ENCODE peak calls at places on chromosomes 12 and 14, in ten cellular contexts. One of them, this sample, is unnamed.

GRCh38 chr14:38248629-38249028 is 7.3 kb downstream of the CLEC14A start:
- DNase-seq in brain microvascular endothelial cell: no peak
- DNase-seq in CD4-positive, alpha-beta T cell: no peak
- DNase-seq in H9: no peak
- DNase-seq in heart left ventricle: no peak
- DNase-seq in mesendoderm: peak; percentile 45
- DNase-seq in uterus: no peak
- DNase-seq in BJ: no peak
- DNase-seq in Caco-2: no peak
- DNase-seq in left lung: no peak
- DNase-seq in this sample: no peak

GRCh38 chr12:87444039-87444438 is 585.2 kb downstream of the C12orf50 start:
- DNase-seq in H9: no peak
- DNase-seq in uterus: no peak
- DNase-seq in BJ: no peak
- DNase-seq in CD4-positive, alpha-beta T cell: no peak
- DNase-seq in brain microvascular endothelial cell: no peak
- DNase-seq in heart left ventricle: no peak
- DNase-seq in mesendoderm: no peak
- DNase-seq in left lung: no peak
- DNase-seq in Caco-2: no peak
- DNase-seq in this sample: no peak

GRCh38 chr12:120901818-120902217 is 2.3 kb downstream of the SPPL3 start:
- DNase-seq in uterus: no peak
- DNase-seq in heart left ventricle: no peak
- DNase-seq in brain microvascular endothelial cell: no peak
- DNase-seq in BJ: no peak
- DNase-seq in left lung: no peak
- DNase-seq in CD4-positive, alpha-beta T cell: no peak
- DNase-seq in H9: no peak
- DNase-seq in mesendoderm: no peak
- DNase-seq in Caco-2: no peak
- DNase-seq in this sample: no peak

GRCh38 chr14:24806061-24806678 is 172.2 kb upstream of the GZMB start:
- DNase-seq in uterus: peak; percentile 47
- DNase-seq in left lung: no peak
- DNase-seq in BJ: no peak
- DNase-seq in Caco-2: peak; percentile 73
- DNase-seq in brain microvascular endothelial cell: peak; percentile 41
- DNase-seq in heart left ventricle: peak; percentile 69
- DNase-seq in CD4-positive, alpha-beta T cell: no peak
- DNase-seq in H9: peak; percentile 81
- DNase-seq in mesendoderm: peak; percentile 80
- DNase-seq in this sample: no peak

GRCh38 chr12:52022841-52023181 is 16.1 kb downstream of the TAMALIN start:
- DNase-seq in Caco-2: peak; percentile 66
- DNase-seq in mesendoderm: peak; percentile 50
- DNase-seq in heart left ventricle: no peak
- DNase-seq in CD4-positive, alpha-beta T cell: no peak
- DNase-seq in brain microvascular endothelial cell: no peak
- DNase-seq in H9: peak; percentile 83
- DNase-seq in left lung: no peak
- DNase-seq in BJ: no peak
- DNase-seq in uterus: peak; percentile 38
- DNase-seq in this sample: no peak

GRCh38 chr12:1279050-1279449 is 288.0 kb downstream of the ERC1 start:
- DNase-seq in H9: no peak
- DNase-seq in uterus: no peak
- DNase-seq in BJ: no peak
- DNase-seq in brain microvascular endothelial cell: no peak
- DNase-seq in heart left ventricle: no peak
- DNase-seq in CD4-positive, alpha-beta T cell: no peak
- DNase-seq in mesendoderm: no peak
- DNase-seq in left lung: no peak
- DNase-seq in Caco-2: no peak
- DNase-seq in this sample: no peak

GRCh38 chr12:58833844-58834243 is 86.5 kb downstream of the LRIG3 start:
- DNase-seq in uterus: no peak
- DNase-seq in BJ: no peak
- DNase-seq in CD4-positive, alpha-beta T cell: no peak
- DNase-seq in mesendoderm: no peak
- DNase-seq in heart left ventricle: no peak
- DNase-seq in left lung: no peak
- DNase-seq in Caco-2: no peak
- DNase-seq in brain microvascular endothelial cell: no peak
- DNase-seq in H9: no peak
- DNase-seq in this sample: no peak

GRCh38 chr14:20350860-20351259 is 7.4 kb downstream of the PARP2 start:
- DNase-seq in left lung: no peak
- DNase-seq in mesendoderm: no peak
- DNase-seq in heart left ventricle: no peak
- DNase-seq in H9: no peak
- DNase-seq in Caco-2: no peak
- DNase-seq in uterus: no peak
- DNase-seq in CD4-positive, alpha-beta T cell: no peak
- DNase-seq in BJ: no peak
- DNase-seq in brain microvascular endothelial cell: no peak
- DNase-seq in this sample: no peak

GRCh38 chr12:26768611-26769603 is 64.1 kb downstream of the ITPR2 start:
- DNase-seq in heart left ventricle: no peak
- DNase-seq in Caco-2: no peak
- DNase-seq in H9: no peak
- DNase-seq in mesendoderm: no peak
- DNase-seq in CD4-positive, alpha-beta T cell: no peak
- DNase-seq in left lung: no peak
- DNase-seq in brain microvascular endothelial cell: no peak
- DNase-seq in uterus: no peak
- DNase-seq in BJ: no peak
- DNase-seq in this sample: no peak

GRCh38 chr14:50955373-50956043 is 11.2 kb upstream of the PYGL start:
- DNase-seq in left lung: peak; percentile 89
- DNase-seq in H9: peak; percentile 85
- DNase-seq in BJ: peak; percentile 80
- DNase-seq in uterus: peak; percentile 88
- DNase-seq in CD4-positive, alpha-beta T cell: no peak
- DNase-seq in heart left ventricle: peak; percentile 80
- DNase-seq in Caco-2: peak; percentile 91
- DNase-seq in brain microvascular endothelial cell: peak; percentile 98
- DNase-seq in mesendoderm: peak; percentile 98
- DNase-seq in this sample: peak; percentile 79

GRCh38 chr14:103576371-103577024 is 13.7 kb downstream of the COA8 start:
- DNase-seq in brain microvascular endothelial cell: peak; percentile 73
- DNase-seq in uterus: peak; percentile 92
- DNase-seq in left lung: peak; percentile 91
- DNase-seq in CD4-positive, alpha-beta T cell: no peak
- DNase-seq in Caco-2: no peak
- DNase-seq in mesendoderm: peak; percentile 72
- DNase-seq in heart left ventricle: peak; percentile 95
- DNase-seq in BJ: peak; percentile 73
- DNase-seq in H9: peak; percentile 58
- DNase-seq in this sample: peak; percentile 72

GRCh38 chr14:76861574-76862255 is 35.5 kb downstream of the LRRC74A start:
- DNase-seq in Caco-2: no peak
- DNase-seq in mesendoderm: no peak
- DNase-seq in brain microvascular endothelial cell: no peak
- DNase-seq in BJ: no peak
- DNase-seq in uterus: no peak
- DNase-seq in left lung: no peak
- DNase-seq in CD4-positive, alpha-beta T cell: no peak
- DNase-seq in heart left ventricle: no peak
- DNase-seq in H9: no peak
- DNase-seq in this sample: no peak
- H3K27me3 ChIP-seq in Caco-2: no peaks in the 10 kb centered on the region
- H3K27me3 ChIP-seq in mesendoderm: no peaks in the 10 kb centered on the region
- H3K27me3 ChIP-seq in brain microvascular endothelial cell: no peaks in the 10 kb centered on the region
- H3K27me3 ChIP-seq in BJ: peaks cover 20% of the 10 kb centered on the region
- H3K27me3 ChIP-seq in uterus: no peaks in the 10 kb centered on the region
- H3K27me3 ChIP-seq in left lung: no peaks in the 10 kb centered on the region
- H3K27me3 ChIP-seq in CD4-positive, alpha-beta T cell: no peaks in the 10 kb centered on the region
- H3K27me3 ChIP-seq in heart left ventricle: no peaks in the 10 kb centered on the region
- H3K27me3 ChIP-seq in H9: no peaks in the 10 kb centered on the region
- H3K27me3 ChIP-seq in this sample: peaks cover 10% of the 10 kb centered on the region

GRCh38 chr12:15977999-15978398 is 66.9 kb downstream of the DERA start:
- DNase-seq in left lung: no peak
- DNase-seq in BJ: no peak
- DNase-seq in heart left ventricle: no peak
- DNase-seq in brain microvascular endothelial cell: no peak
- DNase-seq in Caco-2: no peak
- DNase-seq in H9: no peak
- DNase-seq in mesendoderm: no peak
- DNase-seq in CD4-positive, alpha-beta T cell: no peak
- DNase-seq in uterus: no peak
- DNase-seq in this sample: no peak
- H3K27me3 ChIP-seq in left lung: no peaks in the 10 kb centered on the region
- H3K27me3 ChIP-seq in BJ: no peaks in the 10 kb centered on the region
- H3K27me3 ChIP-seq in heart left ventricle: no peaks in the 10 kb centered on the region
- H3K27me3 ChIP-seq in brain microvascular endothelial cell: no peaks in the 10 kb centered on the region
- H3K27me3 ChIP-seq in Caco-2: no peaks in the 10 kb centered on the region
- H3K27me3 ChIP-seq in H9: no peaks in the 10 kb centered on the region
- H3K27me3 ChIP-seq in mesendoderm: no peaks in the 10 kb centered on the region
- H3K27me3 ChIP-seq in CD4-positive, alpha-beta T cell: no peaks in the 10 kb centered on the region
- H3K27me3 ChIP-seq in uterus: no peaks in the 10 kb centered on the region
- H3K27me3 ChIP-seq in this sample: no peaks in the 10 kb centered on the region

DNA sequence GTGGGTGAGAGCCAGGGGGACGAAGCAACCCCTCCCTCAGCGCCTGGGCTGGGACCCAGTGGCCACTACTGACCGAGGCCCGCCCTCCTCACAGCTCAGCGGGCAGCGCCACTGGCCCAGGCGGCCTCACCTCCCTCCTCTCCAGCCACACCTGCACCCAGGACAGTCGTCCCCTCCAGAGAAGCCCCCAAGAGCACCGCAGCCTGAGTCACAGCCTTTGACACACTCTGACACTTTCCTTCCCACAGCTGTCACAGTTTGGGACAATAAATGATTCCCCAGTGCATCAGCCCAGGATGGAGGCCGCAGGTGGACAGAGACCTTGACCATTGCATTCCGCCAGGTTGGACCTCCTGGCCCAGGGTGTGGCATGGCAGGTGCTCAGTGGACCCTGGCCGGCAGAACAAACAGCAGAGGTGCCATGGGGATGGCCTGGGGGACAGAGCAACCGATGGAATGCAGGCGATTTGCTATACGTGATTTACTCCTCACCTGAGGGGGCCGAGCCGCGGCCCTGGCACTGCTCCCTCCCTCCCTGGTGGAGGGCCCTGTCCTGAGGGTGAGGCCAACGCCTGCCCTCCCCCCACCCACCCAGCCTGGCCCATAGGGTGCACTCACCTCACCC is 45.5 kb upstream of the GALNT9 start:
- DNase-seq in CD4-positive, alpha-beta T cell: no peak
- DNase-seq in H9: no peak
- DNase-seq in brain microvascular endothelial cell: no peak
- DNase-seq in uterus: no peak
- DNase-seq in mesendoderm: no peak
- DNase-seq in BJ: no peak
- DNase-seq in left lung: peak; percentile 47
- DNase-seq in heart left ventricle: peak; percentile 8
- DNase-seq in Caco-2: no peak
- DNase-seq in this sample: no peak
- H3K27me3 ChIP-seq in CD4-positive, alpha-beta T cell: peaks cover 68% of the 10 kb centered on the region
- H3K27me3 ChIP-seq in H9: peaks cover 55% of the 10 kb centered on the region
- H3K27me3 ChIP-seq in brain microvascular endothelial cell: peaks cover 37% of the 10 kb centered on the region
- H3K27me3 ChIP-seq in uterus: peaks cover 57% of the 10 kb centered on the region
- H3K27me3 ChIP-seq in mesendoderm: peaks cover 34% of the 10 kb centered on the region
- H3K27me3 ChIP-seq in BJ: peaks cover 16% of the 10 kb centered on the region
- H3K27me3 ChIP-seq in left lung: peaks cover 82% of the 10 kb centered on the region
- H3K27me3 ChIP-seq in heart left ventricle: peaks cover 82% of the 10 kb centered on the region
- H3K27me3 ChIP-seq in Caco-2: no peaks in the 10 kb centered on the region
- H3K27me3 ChIP-seq in this sample: peaks cover 55% of the 10 kb centered on the region

GRCh38 chr12:113201187-113202177 is 16.0 kb downstream of the RITA1 start:
- DNase-seq in Caco-2: no peak
- DNase-seq in H9: no peak
- DNase-seq in BJ: no peak
- DNase-seq in left lung: no peak
- DNase-seq in brain microvascular endothelial cell: no peak
- DNase-seq in CD4-positive, alpha-beta T cell: no peak
- DNase-seq in heart left ventricle: no peak
- DNase-seq in uterus: no peak
- DNase-seq in mesendoderm: no peak
- DNase-seq in this sample: no peak

GRCh38 chr12:113204806-113205205 is 16.5 kb upstream of the TPCN1 start:
- DNase-seq in heart left ventricle: no peak
- DNase-seq in brain microvascular endothelial cell: no peak
- DNase-seq in left lung: no peak
- DNase-seq in BJ: no peak
- DNase-seq in mesendoderm: no peak
- DNase-seq in CD4-positive, alpha-beta T cell: no peak
- DNase-seq in Caco-2: no peak
- DNase-seq in uterus: no peak
- DNase-seq in H9: no peak
- DNase-seq in this sample: no peak

GRCh38 chr12:113202300-113203075 is 17.0 kb downstream of the RITA1 start:
- DNase-seq in BJ: no peak
- DNase-seq in heart left ventricle: no peak
- DNase-seq in mesendoderm: no peak
- DNase-seq in CD4-positive, alpha-beta T cell: no peak
- DNase-seq in Caco-2: no peak
- DNase-seq in uterus: no peak
- DNase-seq in left lung: no peak
- DNase-seq in brain microvascular endothelial cell: no peak
- DNase-seq in H9: no peak
- DNase-seq in this sample: no peak

GRCh38 chr12:113207621-113208040 is 13.6 kb upstream of the TPCN1 start:
- DNase-seq in Caco-2: no peak
- DNase-seq in uterus: no peak
- DNase-seq in left lung: no peak
- DNase-seq in BJ: no peak
- DNase-seq in CD4-positive, alpha-beta T cell: no peak
- DNase-seq in H9: no peak
- DNase-seq in brain microvascular endothelial cell: no peak
- DNase-seq in heart left ventricle: no peak
- DNase-seq in mesendoderm: no peak
- DNase-seq in this sample: no peak

DNA sequence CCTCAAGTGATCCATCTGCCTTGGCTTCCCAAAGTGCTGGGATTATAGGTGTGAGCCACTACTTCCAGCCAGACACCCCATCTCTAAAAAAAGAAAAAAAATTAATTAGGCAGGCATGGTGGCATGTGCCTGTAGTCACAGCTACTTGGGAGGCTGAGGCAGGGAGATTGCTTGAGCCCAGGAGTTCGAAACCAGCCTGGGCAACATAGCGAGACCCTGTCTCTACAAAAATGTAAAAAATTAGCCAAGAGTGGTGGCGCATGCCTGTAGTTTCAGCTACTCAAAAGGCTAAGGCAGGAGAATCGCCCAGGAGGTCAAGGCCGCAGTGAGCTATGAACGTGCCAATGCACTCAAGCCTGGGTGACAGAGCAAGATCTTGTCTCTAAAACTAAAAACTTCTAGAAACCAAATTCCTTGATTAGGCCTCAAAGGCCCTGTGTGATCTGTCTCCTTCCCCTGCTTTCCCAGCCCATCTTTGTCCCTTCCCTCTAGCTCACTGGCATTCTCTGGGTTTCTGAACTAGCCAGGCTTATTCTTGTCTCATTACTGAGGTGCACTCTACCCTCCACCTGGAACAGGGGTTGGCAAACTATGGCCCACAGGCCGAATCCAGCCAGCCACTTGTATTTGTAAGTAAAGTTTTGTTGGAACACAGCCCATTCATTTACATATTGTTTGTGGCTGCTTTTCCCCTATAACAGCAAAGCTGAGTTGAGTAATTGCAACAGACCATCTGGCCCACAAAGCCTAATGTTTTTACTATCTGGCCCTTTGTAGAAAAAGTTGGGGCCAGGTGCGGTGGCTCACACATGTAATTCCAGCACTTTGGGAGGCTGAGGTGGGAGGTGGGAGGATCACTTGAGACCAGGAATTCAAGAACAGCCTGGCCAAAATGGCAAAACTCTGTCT is 17.2 kb upstream of the TPCN1 start:
- DNase-seq in BJ: no peak
- DNase-seq in Caco-2: no peak
- DNase-seq in uterus: no peak
- DNase-seq in mesendoderm: no peak
- DNase-seq in heart left ventricle: no peak
- DNase-seq in left lung: no peak
- DNase-seq in H9: no peak
- DNase-seq in brain microvascular endothelial cell: no peak
- DNase-seq in CD4-positive, alpha-beta T cell: no peak
- DNase-seq in this sample: no peak
- H3K27me3 ChIP-seq in BJ: no peaks in the 10 kb centered on the region
- H3K27me3 ChIP-seq in Caco-2: no peaks in the 10 kb centered on the region
- H3K27me3 ChIP-seq in uterus: no peaks in the 10 kb centered on the region
- H3K27me3 ChIP-seq in mesendoderm: no peaks in the 10 kb centered on the region
- H3K27me3 ChIP-seq in heart left ventricle: no peaks in the 10 kb centered on the region
- H3K27me3 ChIP-seq in left lung: no peaks in the 10 kb centered on the region
- H3K27me3 ChIP-seq in H9: no peaks in the 10 kb centered on the region
- H3K27me3 ChIP-seq in brain microvascular endothelial cell: no peaks in the 10 kb centered on the region
- H3K27me3 ChIP-seq in CD4-positive, alpha-beta T cell: no peaks in the 10 kb centered on the region
- H3K27me3 ChIP-seq in this sample: no peaks in the 10 kb centered on the region